ENCODE peak calls at places on chromosomes 2 and 18, in five cellular contexts. One of them, this sample, is unnamed.

GRCh38 chr2:217993817-217994459 is 8.9 kb downstream of the TNS1 start:
- DNase-seq in A549: peak
- DNase-seq in HepG2: peak
- DNase-seq in K562: peak
- DNase-seq in GM12878: no peak
- DNase-seq in this sample: peak

GRCh38 chr18:13500227-13500865 is 226.0 kb downstream of the FAM210A start:
- DNase-seq in A549: peak
- DNase-seq in HepG2: peak
- DNase-seq in K562: no peak
- DNase-seq in GM12878: no peak
- DNase-seq in this sample: peak

GRCh38 chr18:76674596-76674995 is 147.8 kb upstream of the ZNF236 start:
- DNase-seq in A549: no peak
- DNase-seq in HepG2: no peak
- DNase-seq in K562: no peak
- DNase-seq in GM12878: no peak
- DNase-seq in this sample: no peak

GRCh38 chr2:12879649-12880048 is 162.9 kb downstream of the TRIB2 start:
- DNase-seq in A549: no peak
- DNase-seq in HepG2: no peak
- DNase-seq in K562: no peak
- DNase-seq in GM12878: no peak
- DNase-seq in this sample: no peak

GRCh38 chr2:30655660-30656059 is 151.6 kb downstream of the CAPN13 start:
- DNase-seq in A549: no peak
- DNase-seq in HepG2: no peak
- DNase-seq in K562: no peak
- DNase-seq in GM12878: no peak
- DNase-seq in this sample: no peak

GRCh38 chr2:85312404-85312803 is 15.4 kb downstream of the TGOLN2 start:
- DNase-seq in A549: peak
- DNase-seq in HepG2: no peak
- DNase-seq in K562: no peak
- DNase-seq in GM12878: no peak
- DNase-seq in this sample: no peak

GRCh38 chr2:236180831-236181453 is 12.8 kb upstream of the GBX2 start:
- DNase-seq in A549: peak
- DNase-seq in HepG2: peak
- DNase-seq in K562: peak
- DNase-seq in GM12878: no peak
- DNase-seq in this sample: peak

GRCh38 chr2:208265371-208265806 is 666 bp upstream of the PIKFYVE start:
- DNase-seq in A549: no peak
- DNase-seq in HepG2: peak
- DNase-seq in K562: no peak
- DNase-seq in GM12878: no peak
- DNase-seq in this sample: peak

GRCh38 chr18:5456577-5457466 is 87.0 kb downstream of the EPB41L3 start:
- DNase-seq in A549: no peak
- DNase-seq in HepG2: peak
- DNase-seq in K562: no peak
- DNase-seq in GM12878: no peak
- DNase-seq in this sample: peak

GRCh38 chr2:161990741-161991140 is 83.3 kb downstream of the DPP4 start:
- DNase-seq in A549: peak
- DNase-seq in HepG2: peak
- DNase-seq in K562: no peak
- DNase-seq in GM12878: no peak
- DNase-seq in this sample: no peak

GRCh38 chr2:12931211-12931844 is 214.6 kb downstream of the TRIB2 start:
- DNase-seq in A549: peak
- DNase-seq in HepG2: peak
- DNase-seq in K562: peak
- DNase-seq in GM12878: no peak
- DNase-seq in this sample: no peak

GRCh38 chr2:1930956-1931914 is 186.9 kb upstream of the PXDN start:
- DNase-seq in A549: peak
- DNase-seq in HepG2: no peak
- DNase-seq in K562: no peak
- DNase-seq in GM12878: no peak
- DNase-seq in this sample: no peak

GRCh38 chr2:120161190-120161589 is 62.0 kb downstream of the TMEM185B start:
- DNase-seq in A549: no peak
- DNase-seq in HepG2: no peak
- DNase-seq in K562: no peak
- DNase-seq in GM12878: no peak
- DNase-seq in this sample: no peak

GRCh38 chr18:70490008-70490933 is 201.4 kb downstream of the SOCS6 start:
- DNase-seq in A549: peak
- DNase-seq in HepG2: peak
- DNase-seq in K562: peak
- DNase-seq in GM12878: no peak
- DNase-seq in this sample: peak

GRCh38 chr2:186575302-186575701 is 14.6 kb upstream of the ITGAV start:
- DNase-seq in A549: peak
- DNase-seq in HepG2: peak
- DNase-seq in K562: peak
- DNase-seq in GM12878: no peak
- DNase-seq in this sample: no peak
- TF ChIP-seq ESRRA in A549: no peak
- TF ChIP-seq ESRRA in HepG2: no peak
- TF ChIP-seq ESRRA in K562: no peak
- TF ChIP-seq ESRRA in GM12878: no peak
- TF ChIP-seq ESRRA in this sample: no peak

GRCh38 chr2:9844036-9844483 is 786 bp downstream of the TAF1B start:
- DNase-seq in A549: peak
- DNase-seq in HepG2: no peak
- DNase-seq in K562: no peak
- DNase-seq in GM12878: no peak
- DNase-seq in this sample: no peak

GRCh38 chr2:9842487-9843228 is 616 bp upstream of the TAF1B start:
- DNase-seq in A549: no peak
- DNase-seq in HepG2: no peak
- DNase-seq in K562: no peak
- DNase-seq in GM12878: no peak
- DNase-seq in this sample: no peak

GRCh38 chr2:9846554-9846953 is 3.3 kb downstream of the TAF1B start:
- DNase-seq in A549: no peak
- DNase-seq in HepG2: no peak
- DNase-seq in K562: no peak
- DNase-seq in GM12878: no peak
- DNase-seq in this sample: no peak

GRCh38 chr2:9843229-9844035 is at the start of gene TAF1B:
- DNase-seq in A549: peak
- DNase-seq in HepG2: peak
- DNase-seq in K562: peak
- DNase-seq in GM12878: peak
- DNase-seq in this sample: peak

GRCh38 chr2:9844581-9844980 is 1.3 kb downstream of the TAF1B start:
- DNase-seq in A549: no peak
- DNase-seq in HepG2: no peak
- DNase-seq in K562: no peak
- DNase-seq in GM12878: peak
- DNase-seq in this sample: no peak
- TF ChIP-seq ESRRA in A549: no peak
- TF ChIP-seq ESRRA in HepG2: no peak
- TF ChIP-seq ESRRA in K562: no peak
- TF ChIP-seq ESRRA in GM12878: no peak
- TF ChIP-seq ESRRA in this sample: no peak

GRCh38 chr2:150374562-150374961 is 112.9 kb downstream of the RND3 start:
- DNase-seq in A549: no peak
- DNase-seq in HepG2: no peak
- DNase-seq in K562: no peak
- DNase-seq in GM12878: no peak
- DNase-seq in this sample: no peak
- TF ChIP-seq ESRRA in A549: no peak
- TF ChIP-seq ESRRA in HepG2: no peak
- TF ChIP-seq ESRRA in K562: no peak
- TF ChIP-seq ESRRA in GM12878: no peak
- TF ChIP-seq ESRRA in this sample: no peak

GRCh38 chr2:173602153-173602552 is 247.5 kb downstream of the CDCA7 start:
- DNase-seq in A549: no peak
- DNase-seq in HepG2: no peak
- DNase-seq in K562: no peak
- DNase-seq in GM12878: no peak
- DNase-seq in this sample: no peak

GRCh38 chr2:173596226-173596625 is 241.6 kb downstream of the CDCA7 start:
- DNase-seq in A549: no peak
- DNase-seq in HepG2: no peak
- DNase-seq in K562: no peak
- DNase-seq in GM12878: no peak
- DNase-seq in this sample: no peak

GRCh38 chr2:173598525-173598924 is 243.9 kb downstream of the CDCA7 start:
- DNase-seq in A549: no peak
- DNase-seq in HepG2: no peak
- DNase-seq in K562: no peak
- DNase-seq in GM12878: no peak
- DNase-seq in this sample: no peak

DNA sequence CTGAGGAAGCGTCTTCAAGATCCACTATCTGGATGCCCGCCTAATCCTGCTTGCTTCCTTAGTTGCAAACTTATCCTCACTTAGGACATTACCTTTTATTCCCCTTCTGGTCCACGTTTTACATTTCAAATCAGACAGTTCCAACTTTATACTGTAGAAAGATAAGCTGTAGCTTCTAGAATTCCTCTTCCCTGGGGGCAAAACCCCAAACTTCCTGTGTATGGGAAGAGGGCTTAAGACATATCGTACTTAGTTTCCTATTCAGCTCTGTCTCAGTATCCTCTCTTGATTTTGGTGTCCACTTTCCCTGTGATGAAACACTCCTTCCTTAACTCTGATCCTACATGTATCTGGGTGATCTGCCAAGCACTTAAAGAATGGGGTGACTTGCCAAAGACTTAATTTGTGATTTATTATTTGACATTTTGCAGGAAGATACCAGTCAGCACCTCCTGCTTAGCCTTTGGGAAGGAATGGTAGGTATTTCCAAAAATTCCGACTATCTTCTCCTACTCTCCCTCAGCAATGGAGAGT is 245.2 kb downstream of the CDCA7 start:
- DNase-seq in A549: no peak
- DNase-seq in HepG2: no peak
- DNase-seq in K562: no peak
- DNase-seq in GM12878: no peak
- DNase-seq in this sample: no peak
- TF ChIP-seq ESRRA in A549: no peak
- TF ChIP-seq ESRRA in HepG2: no peak
- TF ChIP-seq ESRRA in K562: no peak
- TF ChIP-seq ESRRA in GM12878: no peak
- TF ChIP-seq ESRRA in this sample: no peak

GRCh38 chr2:203533696-203534471 is 1.2 kb downstream of the RAPH1 start:
- DNase-seq in A549: peak
- DNase-seq in HepG2: no peak
- DNase-seq in K562: no peak
- DNase-seq in GM12878: no peak
- DNase-seq in this sample: no peak
- TF ChIP-seq ESRRA in A549: no peak
- TF ChIP-seq ESRRA in HepG2: no peak
- TF ChIP-seq ESRRA in K562: no peak
- TF ChIP-seq ESRRA in GM12878: no peak
- TF ChIP-seq ESRRA in this sample: no peak

GRCh38 chr2:3487028-3487425 is 32.3 kb downstream of the ADI1 start:
- DNase-seq in A549: no peak
- DNase-seq in HepG2: no peak
- DNase-seq in K562: no peak
- DNase-seq in GM12878: no peak
- DNase-seq in this sample: no peak

GRCh38 chr2:3483986-3484960 is 35.1 kb downstream of the ADI1 start:
- DNase-seq in A549: no peak
- DNase-seq in HepG2: no peak
- DNase-seq in K562: no peak
- DNase-seq in GM12878: no peak
- DNase-seq in this sample: no peak

GRCh38 chr2:3483227-3483985 is 35.9 kb downstream of the ADI1 start:
- DNase-seq in A549: peak
- DNase-seq in HepG2: no peak
- DNase-seq in K562: no peak
- DNase-seq in GM12878: no peak
- DNase-seq in this sample: peak

GRCh38 chr2:3486047-3487027 is 33.0 kb downstream of the ADI1 start:
- DNase-seq in A549: no peak
- DNase-seq in HepG2: no peak
- DNase-seq in K562: no peak
- DNase-seq in GM12878: no peak
- DNase-seq in this sample: no peak

DNA sequence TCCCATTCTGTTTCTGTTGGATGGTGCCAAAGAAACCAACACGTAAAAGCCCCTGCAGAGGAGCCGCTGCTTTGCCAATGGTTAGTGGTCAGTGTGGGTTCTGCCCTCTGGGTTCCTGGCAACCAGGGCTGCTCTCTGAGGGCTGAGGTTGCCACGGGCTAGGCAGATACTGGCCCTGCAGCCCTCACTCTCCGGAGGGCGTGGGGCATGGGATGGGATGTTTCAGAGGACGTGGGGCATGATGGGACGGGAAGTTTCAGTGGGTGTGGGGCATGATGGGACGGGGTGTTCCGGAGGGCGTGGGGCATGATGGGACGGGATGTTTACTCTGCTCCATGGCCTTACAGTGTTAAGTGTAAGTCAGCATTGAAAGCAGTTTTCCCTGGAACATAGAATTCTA is 34.2 kb downstream of the ADI1 start:
- DNase-seq in A549: no peak
- DNase-seq in HepG2: no peak
- DNase-seq in K562: no peak
- DNase-seq in GM12878: no peak
- DNase-seq in this sample: no peak
- TF ChIP-seq ESRRA in A549: no peak
- TF ChIP-seq ESRRA in HepG2: no peak
- TF ChIP-seq ESRRA in K562: no peak
- TF ChIP-seq ESRRA in GM12878: no peak
- TF ChIP-seq ESRRA in this sample: no peak

DNA sequence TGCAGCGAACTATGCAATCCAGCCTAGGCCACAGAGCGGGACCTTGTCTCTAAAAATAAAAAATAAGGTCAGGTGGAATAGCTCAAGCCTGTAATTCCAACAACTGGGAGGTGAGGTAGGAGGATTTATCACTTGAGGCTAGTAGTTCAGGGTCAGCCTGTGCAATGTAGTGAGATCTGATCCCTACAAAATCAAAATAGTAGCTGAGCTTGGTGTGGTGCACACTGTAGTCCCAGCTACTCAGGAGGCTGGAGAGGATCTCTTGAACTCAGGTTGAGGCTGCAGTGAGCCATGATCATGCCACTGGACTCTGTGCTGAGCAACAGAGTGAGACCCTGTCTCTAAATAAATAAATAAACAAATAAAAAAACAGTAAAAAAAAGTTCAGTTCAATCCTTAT is 5.7 kb downstream of the MBD5 start:
- DNase-seq in A549: no peak
- DNase-seq in HepG2: no peak
- DNase-seq in K562: no peak
- DNase-seq in GM12878: no peak
- DNase-seq in this sample: no peak
- TF ChIP-seq ESRRA in A549: no peak
- TF ChIP-seq ESRRA in HepG2: no peak
- TF ChIP-seq ESRRA in K562: no peak
- TF ChIP-seq ESRRA in GM12878: no peak
- TF ChIP-seq ESRRA in this sample: no peak

This sample was measured in WTC11.